ENCODE peak calls at places on chromosome X, in eight cellular contexts. J is MCF 10A, A is left lung, W is fibroblast of the aortic adventitia, E is tibial artery, I is IMR-90, F is B cell, G is WTC11. P is an unnamed sample.

GRCh38 chrX:152674135-152674534 is 24.5 kb upstream of the MAGEA3 start:
- DNase-seq in W (no peak), G (no peak), A (no peak), E (no peak), I (no peak), J (no peak), F (no peak), P (no peak)

GRCh38 chrX:65509400-65509799 is 25.2 kb downstream of the LAS1L start:
- DNase-seq in F (no peak), G (no peak), W (no peak), J (no peak), E (no peak), I (no peak), A (no peak), P (no peak)

GRCh38 chrX:38462257-38462656 is 99.1 kb upstream of the TSPAN7 start:
- DNase-seq in J (no peak), I (no peak), E (no peak), A (no peak), W (no peak), F (no peak), G (no peak), P (no peak)

GRCh38 chrX:44305921-44306320 is 37.6 kb downstream of the EFHC2 start:
- DNase-seq in I (no peak), G (no peak), W (no peak), E (no peak), A (no peak), J (no peak), F (no peak), P (no peak)

GRCh38 chrX:38320819-38321218 is 6.5 kb downstream of the RPGR start:
- DNase-seq in F (no peak), E (no peak), J (no peak), W (no peak), I (no peak), A (no peak), G (no peak), P (no peak)

GRCh38 chrX:88244066-88244465 is 503.0 kb upstream of the CPXCR1 start:
- DNase-seq in I (no peak), G (no peak), J (no peak), W (no peak), E (no peak), A (no peak), F (no peak), P (no peak)

GRCh38 chrX:120761810-120762209 is 113.9 kb downstream of the CT47B1 start:
- DNase-seq in E (no peak), W (peak), A (no peak), G (no peak), J (no peak), I (peak), F (no peak), P (no peak)

GRCh38 chrX:131626681-131627296 is 82.9 kb downstream of the OR13H1 start:
- DNase-seq in G (no peak), W (peak), I (no peak), E (no peak), J (peak), A (no peak), F (no peak), P (peak)

GRCh38 chrX:100695991-100696390 is 35.9 kb downstream of the SYTL4 start:
- DNase-seq in G (no peak), W (no peak), J (no peak), A (no peak), I (peak), F (no peak), E (no peak), P (no peak)

DNA sequence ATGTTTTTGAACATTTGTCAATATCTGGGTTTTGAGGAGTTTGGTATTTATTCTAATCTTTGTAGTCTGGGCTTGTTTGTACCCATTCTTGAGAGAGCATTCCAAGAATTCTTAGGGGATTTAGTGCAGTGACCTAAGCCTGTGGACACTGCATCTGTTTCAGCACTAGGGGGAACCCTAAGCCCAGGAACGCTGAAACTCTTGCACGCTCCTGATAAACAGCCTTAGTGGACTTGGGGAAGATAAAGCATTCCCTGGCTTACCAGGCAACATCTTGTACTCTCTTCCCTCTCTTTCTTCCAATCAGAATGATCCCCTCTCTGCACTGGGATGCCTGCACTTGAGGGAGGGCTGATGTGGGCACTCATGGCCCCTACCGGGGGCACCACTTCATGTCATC is 654.9 kb upstream of the HTR2C start:
- DNase-seq in J (peak), W (peak), A (no peak), I (peak), E (no peak), G (peak), F (peak), P (peak)
- TF ChIP-seq CTCF in J (peak), W (peak), A (peak), I (peak), E (peak), G (peak), F (peak), P (peak)

DNA sequence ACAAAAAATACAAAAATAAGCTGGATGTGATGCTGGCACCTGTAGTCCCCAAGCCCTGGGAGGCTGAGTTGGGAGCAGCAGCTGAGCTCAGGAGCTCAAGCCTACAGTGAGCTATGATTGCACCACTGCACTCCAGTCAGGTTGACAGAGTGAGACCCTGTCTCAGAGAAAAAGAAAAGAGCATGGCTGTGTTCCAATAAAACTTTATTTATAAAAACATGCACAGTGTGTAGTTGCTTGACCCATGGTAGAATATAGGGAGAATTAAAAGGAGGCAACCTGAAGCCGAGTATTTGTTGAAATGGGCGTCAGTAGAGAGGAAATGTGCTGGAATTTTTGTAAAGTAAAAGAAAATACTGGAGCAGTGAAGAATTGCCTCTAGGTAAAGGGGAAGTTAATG is 27.0 kb downstream of the GYG2 start:
- DNase-seq in A (no peak), J (no peak), W (no peak), I (no peak), G (no peak), F (no peak), E (no peak), P (no peak)
- TF ChIP-seq CTCF in A (no peak), J (no peak), W (no peak), I (no peak), G (no peak), F (no peak), E (no peak), P (no peak)

GRCh38 chrX:119194631-119195030 is 41.5 kb upstream of the PGRMC1 start:
- DNase-seq in F (no peak), E (no peak), J (peak), I (no peak), A (no peak), W (peak), G (no peak), P (no peak)
- TF ChIP-seq CTCF in F (no peak), E (no peak), J (no peak), I (no peak), A (no peak), W (peak), G (no peak), P (no peak)

GRCh38 chrX:141402897-141403610 is 160.7 kb upstream of the SPANXC start:
- DNase-seq in J (no peak), E (no peak), A (no peak), I (no peak), W (no peak), F (no peak), G (no peak), P (no peak)

GRCh38 chrX:141405486-141405877 is 163.2 kb upstream of the SPANXC start:
- DNase-seq in G (no peak), I (no peak), F (no peak), W (peak), E (no peak), A (no peak), J (peak), P (no peak)

GRCh38 chrX:141405878-141406492 is 163.7 kb upstream of the SPANXC start:
- DNase-seq in I (peak), F (no peak), G (no peak), J (peak), E (no peak), W (peak), A (no peak), P (no peak)
- TF ChIP-seq CTCF in I (no peak), F (no peak), G (no peak), J (no peak), E (no peak), W (no peak), A (no peak), P (no peak)

GRCh38 chrX:71095555-71095970 is at the start of gene FOXO4:
- DNase-seq in W (peak), I (peak), A (peak), J (peak), G (peak), F (peak), E (peak), P (peak)
- TF ChIP-seq CTCF in W (no peak), I (no peak), A (no peak), J (no peak), G (no peak), F (no peak), E (no peak), P (no peak)

GRCh38 chrX:137363559-137363958 is 202.4 kb upstream of the ZIC3 start:
- DNase-seq in A (no peak), F (no peak), E (no peak), W (no peak), G (no peak), J (no peak), I (no peak), P (no peak)

DNA sequence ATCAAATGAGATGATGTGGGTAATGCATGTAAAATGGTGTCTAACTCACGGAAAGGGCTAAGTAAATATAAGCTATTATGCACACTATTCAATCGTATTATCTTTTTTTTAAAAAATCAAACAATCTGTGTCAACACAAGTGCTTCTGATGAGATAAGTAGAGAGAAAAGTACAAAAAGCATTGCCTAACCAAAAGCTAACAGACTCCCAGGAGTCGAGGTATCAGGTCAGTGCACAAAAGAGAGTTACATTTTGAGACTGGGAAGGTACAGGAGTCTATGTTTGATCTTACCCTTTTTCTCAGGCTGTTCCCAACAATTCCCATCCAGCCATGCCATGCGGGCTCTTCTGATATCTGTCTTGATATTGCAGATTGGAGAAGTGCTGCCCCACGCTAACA is 203.3 kb upstream of the ZIC3 start:
- DNase-seq in J (no peak), F (no peak), W (no peak), A (no peak), E (no peak), G (no peak), I (no peak), P (no peak)
- TF ChIP-seq CTCF in J (no peak), F (no peak), W (no peak), A (no peak), E (no peak), G (no peak), I (no peak), P (no peak)

DNA sequence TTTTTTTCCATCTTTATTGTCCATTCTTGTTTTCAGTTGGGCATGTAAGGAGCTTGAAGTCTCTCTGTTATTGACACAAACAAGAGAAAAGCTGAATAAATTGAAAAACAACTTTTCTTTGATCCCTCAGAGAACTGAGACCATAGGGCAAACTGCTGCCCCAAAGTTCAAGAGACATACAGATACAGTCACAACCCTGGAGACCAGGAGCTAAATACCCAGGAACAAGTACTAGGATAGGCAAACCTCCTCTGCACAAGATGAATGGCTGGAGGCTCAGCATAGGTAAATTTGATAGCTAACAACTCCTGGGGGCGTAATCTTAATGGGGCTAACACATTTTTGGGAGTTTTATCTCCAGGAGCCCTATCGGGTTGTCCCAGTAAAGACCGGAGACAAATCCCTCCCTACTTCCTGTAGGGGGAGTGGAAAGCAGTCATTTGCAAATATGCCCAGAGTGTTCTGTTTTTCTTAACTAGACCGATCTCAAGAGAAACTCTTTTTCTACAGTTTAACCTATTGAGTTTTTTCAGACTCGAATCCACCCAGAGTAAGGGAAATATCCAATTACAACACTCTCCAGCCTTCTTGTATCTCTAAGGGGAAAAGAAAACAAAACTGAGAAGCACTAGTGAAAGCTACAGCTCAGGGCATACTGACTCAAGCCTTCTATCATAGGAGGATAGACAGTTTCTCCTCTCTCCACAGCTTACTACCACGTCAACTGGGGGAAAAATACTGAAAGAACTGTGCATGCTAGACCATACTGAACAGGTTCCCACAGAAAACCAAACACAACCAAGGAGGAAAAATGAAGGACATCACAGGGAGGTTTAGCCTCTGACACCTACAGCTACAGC is 23.1 kb downstream of the MAGEA8 start:
- DNase-seq in J (peak), E (no peak), F (no peak), A (no peak), G (no peak), I (peak), W (peak), P (no peak)
- TF ChIP-seq CTCF in J (no peak), E (no peak), F (no peak), A (no peak), G (no peak), I (peak), W (peak), P (no peak)

GRCh38 chrX:30275498-30275897 is 28.6 kb downstream of the MAGEB1 start:
- DNase-seq in G (no peak), F (no peak), J (peak), A (no peak), E (no peak), I (peak), W (peak), P (no peak)
- TF ChIP-seq CTCF in G (no peak), F (no peak), J (peak), A (no peak), E (no peak), I (peak), W (peak), P (no peak)

DNA sequence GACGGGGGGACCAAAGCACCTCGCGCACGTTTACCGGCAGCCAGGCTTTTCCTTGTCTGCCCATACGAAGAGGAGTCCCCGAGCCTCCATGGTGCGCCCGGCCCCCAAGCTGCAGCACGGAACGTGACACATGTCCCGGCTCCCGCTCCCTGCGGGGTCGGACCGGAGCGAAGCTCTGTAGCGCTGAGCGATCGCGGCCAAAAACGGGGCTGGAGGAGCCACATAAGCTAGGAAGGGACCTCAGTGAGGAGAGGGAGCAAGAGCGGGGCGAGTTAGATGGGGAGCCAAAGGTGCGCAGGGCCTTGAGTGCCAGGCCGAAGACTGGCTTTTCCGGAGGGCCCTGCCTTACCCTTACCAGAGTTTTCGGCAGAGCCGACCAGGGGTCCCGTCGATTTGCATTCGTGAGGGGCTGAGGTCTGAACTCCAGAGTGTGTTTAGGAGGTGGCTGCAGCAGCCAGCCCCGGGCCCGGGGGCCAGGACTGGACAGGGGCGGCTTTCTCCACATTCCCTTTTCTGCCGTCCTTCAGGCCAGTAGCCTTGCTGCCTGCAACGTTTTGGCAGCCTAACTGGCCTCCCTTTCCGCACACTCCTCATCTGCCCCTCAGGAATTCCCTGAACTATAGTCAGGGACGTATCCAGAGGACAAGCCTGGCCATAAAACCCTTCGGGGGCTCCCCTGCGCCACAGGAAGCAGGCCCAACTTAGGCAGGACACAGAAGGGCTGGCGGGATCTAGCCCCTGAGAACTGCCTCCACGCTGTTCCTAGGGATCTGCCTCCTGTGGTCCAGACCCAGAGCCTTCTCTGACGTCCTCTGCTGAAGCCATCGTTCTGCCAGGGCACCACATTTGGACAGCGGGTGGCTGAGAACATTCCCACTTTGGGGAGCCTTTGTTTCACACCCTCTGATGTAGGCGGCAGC is 689 bp downstream of the SSR4 start:
- DNase-seq in F (no peak), G (no peak), W (peak), A (no peak), J (no peak), E (no peak), I (no peak), P (no peak)
- TF ChIP-seq CTCF in F (no peak), G (no peak), W (no peak), A (no peak), J (no peak), E (no peak), I (no peak), P (no peak)